ENCODE peak calls at places on chromosomes 3 and 15, in five cellular contexts. Q, R, N, V and O are unnamed samples. For H3K4me1, the result is how much of the 10 kb centered on the place peaks cover.

GRCh38 chr15:29917600-29918597 is 95.6 kb upstream of the TJP1 start:
- DNase-seq in Q (no peak), R (no peak), N (no peak), V (no peak), O (no peak)

GRCh38 chr15:69089258-69089657 is 71.2 kb upstream of the GLCE start:
- DNase-seq in Q (no peak), R (no peak), N (no peak), V (no peak), O (no peak)

GRCh38 chr3:30548605-30549004 is 57.8 kb upstream of the TGFBR2 start:
- DNase-seq in Q (no peak), R (no peak), N (no peak), V (no peak), O (no peak)

GRCh38 chr15:74863239-74864056 is 9.7 kb downstream of the SCAMP2 start:
- DNase-seq in Q (no peak), R (no peak), N (no peak), V (no peak), O (no peak)

GRCh38 chr15:89472785-89473256 is 23.6 kb downstream of the RHCG start:
- DNase-seq in Q (no peak), R (peak), N (no peak), V (peak), O (peak)

GRCh38 chr3:73784647-73785420 is 160.1 kb upstream of the PDZRN3 start:
- DNase-seq in Q (no peak), R (no peak), N (no peak), V (no peak), O (no peak)

GRCh38 chr15:43777293-43777819 is 590 bp upstream of the ELL3 start:
- DNase-seq in Q (peak), R (peak), N (peak), V (peak), O (peak)

GRCh38 chr15:101017041-101017754 is 98.0 kb downstream of the LRRK1 start:
- DNase-seq in Q (peak), R (no peak), N (no peak), V (no peak), O (no peak)

GRCh38 chr3:156654834-156655233 is 19.6 kb upstream of the TIPARP start:
- DNase-seq in Q (no peak), R (no peak), N (no peak), V (no peak), O (no peak)

GRCh38 chr3:161672478-161672877 is 175.9 kb downstream of the OTOL1 start:
- DNase-seq in Q (no peak), R (no peak), N (no peak), V (no peak), O (no peak)

GRCh38 chr3:184085389-184085852 is 11.4 kb upstream of the HTR3E start:
- DNase-seq in Q (no peak), R (no peak), N (no peak), V (no peak), O (no peak)

GRCh38 chr3:23655749-23656148 is 150.0 kb upstream of the UBE2E1 start:
- DNase-seq in Q (no peak), R (no peak), N (no peak), V (no peak), O (no peak)

GRCh38 chr3:23657647-23658046 is 148.1 kb upstream of the UBE2E1 start:
- DNase-seq in Q (no peak), R (no peak), N (no peak), V (no peak), O (no peak)

GRCh38 chr3:23654571-23654970 is 151.2 kb upstream of the UBE2E1 start:
- DNase-seq in Q (no peak), R (no peak), N (no peak), V (no peak), O (no peak)

GRCh38 chr3:23656821-23657220 is 148.9 kb upstream of the UBE2E1 start:
- DNase-seq in Q (no peak), R (no peak), N (no peak), V (no peak), O (no peak)

GRCh38 chr3:23656199-23656598 is 149.6 kb upstream of the UBE2E1 start:
- DNase-seq in Q (no peak), R (no peak), N (no peak), V (no peak), O (no peak)
- TF ChIP-seq CTCF in Q (no peak), R (no peak), N (no peak), V (no peak), O (no peak)

GRCh38 chr3:111862415-111862814 is 3.4 kb downstream of the PHLDB2 start:
- DNase-seq in Q (no peak), R (no peak), N (no peak), V (no peak), O (no peak)

GRCh38 chr3:111859061-111859973 is at the start of gene PHLDB2:
- DNase-seq in Q (peak), R (peak), N (peak), V (peak), O (peak)

GRCh38 chr3:111858641-111859040 is 424 bp upstream of the PHLDB2 start:
- DNase-seq in Q (no peak), R (no peak), N (no peak), V (no peak), O (no peak)

GRCh38 chr3:111861396-111861795 is 2.3 kb downstream of the PHLDB2 start:
- DNase-seq in Q (no peak), R (no peak), N (no peak), V (no peak), O (no peak)

GRCh38 chr3:111859974-111860859 is 1.2 kb downstream of the PHLDB2 start:
- DNase-seq in Q (peak), R (peak), N (peak), V (peak), O (peak)
- TF ChIP-seq POLR2A in Q (peak), R (peak), N (peak), V (peak), O (peak)

DNA sequence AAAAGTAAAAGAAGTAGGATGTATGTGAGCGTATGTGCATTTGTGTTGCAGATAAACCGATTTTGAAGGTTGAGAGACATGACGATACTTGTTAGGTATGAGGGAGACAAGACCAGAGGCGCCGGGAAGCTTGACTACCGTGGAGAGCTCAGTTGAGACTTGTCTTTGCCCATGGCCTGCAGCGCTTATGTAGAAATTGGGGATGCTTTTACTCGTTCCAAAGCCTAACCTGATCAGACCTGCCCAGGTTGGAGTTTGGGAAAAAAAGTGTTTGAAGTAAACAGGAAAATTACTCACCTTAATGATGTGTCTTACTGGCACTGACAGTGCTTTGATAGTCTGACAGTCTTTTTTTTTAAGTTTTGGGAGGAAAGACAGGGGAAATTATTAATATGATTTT is 202.8 kb downstream of the TP63 start:
- DNase-seq in Q (no peak), R (no peak), N (no peak), V (no peak), O (no peak)
- H3K4me1 ChIP-seq in Q (under half), R (under half), N (under half), V (under half), O (under half)

DNA sequence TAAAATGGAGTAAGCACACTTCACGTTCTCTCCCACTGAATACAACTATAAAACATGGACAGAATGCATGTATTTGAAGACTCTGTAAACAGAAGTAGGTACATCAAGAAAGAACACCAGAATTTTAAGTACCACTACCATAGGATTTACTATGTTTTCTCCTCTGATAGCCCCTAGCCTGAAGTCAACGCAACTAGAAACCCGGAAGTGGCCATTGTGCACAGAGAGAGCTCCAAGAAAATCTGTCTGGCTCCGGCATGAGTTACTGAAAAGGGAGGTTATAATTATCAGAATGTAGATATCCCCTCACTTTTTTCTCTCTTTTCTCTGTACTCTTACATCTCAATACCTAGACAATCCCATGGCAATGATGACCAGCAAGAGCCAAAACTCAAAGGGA is 23.8 kb downstream of the KBTBD12 start:
- DNase-seq in Q (no peak), R (no peak), N (no peak), V (no peak), O (no peak)
- TF ChIP-seq CTCF in Q (no peak), R (no peak), N (no peak), V (no peak), O (no peak)